ENCODE peak calls at places on chromosomes 12 and 14, in four cellular contexts. R is NAMALWA, F is cardiac muscle cell, N is brain microvascular endothelial cell. D is an unnamed sample.

GRCh38 chr12:101838628-101839323 is 8.0 kb upstream of the GNPTAB start:
- DNase-seq in R (peak), F (no peak), N (no peak), D (no peak)

GRCh38 chr14:93490001-93490400 is 59.3 kb downstream of the UNC79 start:
- DNase-seq in R (no peak), F (no peak), N (no peak), D (no peak)

GRCh38 chr14:91369628-91370445 is 47.8 kb downstream of the CCDC88C start:
- DNase-seq in R (no peak), F (no peak), N (no peak), D (no peak)

GRCh38 chr12:14846878-14847580 is 3.7 kb upstream of the ART4 start:
- DNase-seq in R (no peak), F (no peak), N (no peak), D (no peak)

GRCh38 chr14:70257526-70257925 is 68.8 kb upstream of the SLC8A3 start:
- DNase-seq in R (peak), F (no peak), N (no peak), D (no peak)

GRCh38 chr14:22699801-22700564 is 55.8 kb upstream of the OR6J1 start:
- DNase-seq in R (no peak), F (no peak), N (peak), D (no peak)

GRCh38 chr12:121958521-121959240 is 40.3 kb downstream of the CFAP251 start:
- DNase-seq in R (no peak), F (no peak), N (no peak), D (no peak)

GRCh38 chr12:165862-166368 is 48.0 kb downstream of the SLC6A12 start:
- DNase-seq in R (no peak), F (no peak), N (no peak), D (no peak)

GRCh38 chr14:56487761-56488160 is 91.8 kb upstream of the TMEM260 start:
- DNase-seq in R (no peak), F (no peak), N (peak), D (no peak)

GRCh38 chr14:68978550-68978911 is 571 bp downstream of the ACTN1 start:
- DNase-seq in R (no peak), F (peak), N (no peak), D (peak)

GRCh38 chr12:10497602-10498001 is 8.1 kb upstream of the EIF2S3B start:
- DNase-seq in R (no peak), F (no peak), N (peak), D (no peak)

GRCh38 chr12:6277982-6278438 is 32.5 kb upstream of the PLEKHG6 start:
- DNase-seq in R (no peak), F (no peak), N (no peak), D (no peak)

GRCh38 chr14:32542507-32542906 is 213.4 kb downstream of the AKAP6 start:
- DNase-seq in R (no peak), F (no peak), N (no peak), D (no peak)

GRCh38 chr14:95389471-95390011 is 69.8 kb upstream of the CLMN start:
- DNase-seq in R (no peak), F (no peak), N (peak), D (no peak)

GRCh38 chr14:89592961-89593360 is 175.9 kb upstream of the FOXN3 start:
- DNase-seq in R (no peak), F (no peak), N (no peak), D (no peak)

GRCh38 chr12:29889737-29890136 is 106.0 kb upstream of the TMTC1 start:
- DNase-seq in R (peak), F (peak), N (peak), D (peak)

GRCh38 chr14:93430889-93431670 is at the start of gene UNC79:
- DNase-seq in R (no peak), F (peak), N (peak), D (peak)

GRCh38 chr12:915090-915489 is 34.4 kb downstream of the RAD52 start:
- DNase-seq in R (peak), F (no peak), N (no peak), D (no peak)

GRCh38 chr12:124321040-124321481 is 26.2 kb downstream of the RFLNA start:
- DNase-seq in R (peak), F (peak), N (peak), D (peak)

GRCh38 chr12:122437656-122438121 is 15.2 kb upstream of the CLIP1 start:
- DNase-seq in R (no peak), F (no peak), N (no peak), D (no peak)

GRCh38 chr14:60616326-60617044 is 32.8 kb downstream of the SIX1 start:
- DNase-seq in R (no peak), F (no peak), N (no peak), D (no peak)

GRCh38 chr14:89262041-89262440 is 155.0 kb downstream of the FOXN3 start:
- DNase-seq in R (no peak), F (no peak), N (no peak), D (no peak)

GRCh38 chr12:2957816-2958431 is 1.3 kb upstream of the TEAD4 start:
- DNase-seq in R (no peak), F (no peak), N (peak), D (no peak)

GRCh38 chr12:11759894-11760293 is 110.4 kb downstream of the ETV6 start:
- DNase-seq in R (no peak), F (no peak), N (no peak), D (no peak)

GRCh38 chr14:58066115-58066514 is 85.9 kb downstream of the ARMH4 start:
- DNase-seq in R (no peak), F (no peak), N (no peak), D (no peak)

GRCh38 chr12:3447318-3447717 is 43.7 kb upstream of the PRMT8 start:
- DNase-seq in R (no peak), F (no peak), N (no peak), D (no peak)

GRCh38 chr14:99731536-99732435 is 47.7 kb downstream of the CYP46A1 start:
- DNase-seq in R (no peak), F (no peak), N (no peak), D (peak)

GRCh38 chr14:80054020-80054419 is 157.3 kb downstream of the DIO2 start:
- DNase-seq in R (no peak), F (no peak), N (no peak), D (no peak)

GRCh38 chr12:14514154-14514842 is 53.4 kb downstream of the PLBD1 start:
- DNase-seq in R (peak), F (peak), N (peak), D (no peak)

GRCh38 chr12:18261273-18261672 is at the start of gene PIK3C2G:
- DNase-seq in R (no peak), F (no peak), N (no peak), D (no peak)

GRCh38 chr14:45253754-45254300 is 825 bp upstream of the MIS18BP1 start:
- DNase-seq in R (no peak), F (no peak), N (peak), D (no peak)

GRCh38 chr14:68780358-68781160 is 12.3 kb downstream of the ZFP36L1 start:
- DNase-seq in R (no peak), F (no peak), N (no peak), D (no peak)

GRCh38 chr12:9731393-9731792 is 1.5 kb downstream of the CLECL1 start:
- DNase-seq in R (peak), F (no peak), N (no peak), D (no peak)

GRCh38 chr14:54381821-54382220 is 15.0 kb upstream of the CDKN3 start:
- DNase-seq in R (no peak), F (peak), N (no peak), D (no peak)

D was measured in nephron progenitor cell.